ENCODE peak calls at places on chromosomes 16 and 17, in nine cellular contexts. One of them, this sample, is unnamed.

GRCh38 chr17:21039839-21040575 is 2.8 kb downstream of the USP22 start:
- DNase-seq in activated CD4-positive, alpha-beta memory T cell treated with anti-CD3 and anti-CD28 coated beads for 36 hours: peak; percentile 29
- DNase-seq in skeletal muscle cell: no peak
- DNase-seq in HTR-8/SVneo: peak; percentile 74
- DNase-seq in testis: no peak
- DNase-seq in effector memory CD8-positive, alpha-beta T cell: no peak
- DNase-seq in naive thymus-derived CD4-positive, alpha-beta T cell: no peak
- DNase-seq in HT-29: peak; percentile 42
- DNase-seq in HEK293T: peak; percentile 63
- DNase-seq in this sample: no peak

GRCh38 chr17:3635474-3636153 is 436 bp downstream of the SHPK start:
- DNase-seq in HEK293T: peak; percentile 20
- DNase-seq in effector memory CD8-positive, alpha-beta T cell: no peak
- DNase-seq in testis: no peak
- DNase-seq in skeletal muscle cell: no peak
- DNase-seq in activated CD4-positive, alpha-beta memory T cell treated with anti-CD3 and anti-CD28 coated beads for 36 hours: no peak
- DNase-seq in HTR-8/SVneo: no peak
- DNase-seq in naive thymus-derived CD4-positive, alpha-beta T cell: no peak
- DNase-seq in HT-29: peak; percentile 31
- DNase-seq in this sample: no peak

GRCh38 chr17:63445571-63446217 is 412 bp downstream of the CYB561 start:
- DNase-seq in skeletal muscle cell: no peak
- DNase-seq in effector memory CD8-positive, alpha-beta T cell: peak; percentile 80
- DNase-seq in activated CD4-positive, alpha-beta memory T cell treated with anti-CD3 and anti-CD28 coated beads for 36 hours: peak; percentile 73
- DNase-seq in HT-29: peak; percentile 52
- DNase-seq in HTR-8/SVneo: no peak
- DNase-seq in HEK293T: peak; percentile 85
- DNase-seq in testis: no peak
- DNase-seq in naive thymus-derived CD4-positive, alpha-beta T cell: peak; percentile 46
- DNase-seq in this sample: peak; percentile 80

GRCh38 chr16:1870365-1871082 is 1.4 kb downstream of the MEIOB start:
- DNase-seq in HEK293T: no peak
- DNase-seq in skeletal muscle cell: peak; percentile 27
- DNase-seq in naive thymus-derived CD4-positive, alpha-beta T cell: no peak
- DNase-seq in HTR-8/SVneo: peak; percentile 35
- DNase-seq in activated CD4-positive, alpha-beta memory T cell treated with anti-CD3 and anti-CD28 coated beads for 36 hours: no peak
- DNase-seq in HT-29: no peak
- DNase-seq in effector memory CD8-positive, alpha-beta T cell: no peak
- DNase-seq in testis: no peak
- DNase-seq in this sample: no peak

GRCh38 chr17:40793800-40794199 is 6.0 kb downstream of the KRT28 start:
- DNase-seq in HT-29: no peak
- DNase-seq in HEK293T: no peak
- DNase-seq in naive thymus-derived CD4-positive, alpha-beta T cell: no peak
- DNase-seq in skeletal muscle cell: no peak
- DNase-seq in testis: no peak
- DNase-seq in effector memory CD8-positive, alpha-beta T cell: no peak
- DNase-seq in activated CD4-positive, alpha-beta memory T cell treated with anti-CD3 and anti-CD28 coated beads for 36 hours: no peak
- DNase-seq in HTR-8/SVneo: no peak
- DNase-seq in this sample: no peak

GRCh38 chr17:43456661-43457361 is 27.0 kb upstream of the DHX8 start:
- DNase-seq in skeletal muscle cell: no peak
- DNase-seq in HT-29: peak; percentile 82
- DNase-seq in activated CD4-positive, alpha-beta memory T cell treated with anti-CD3 and anti-CD28 coated beads for 36 hours: peak; percentile 15
- DNase-seq in HEK293T: no peak
- DNase-seq in effector memory CD8-positive, alpha-beta T cell: no peak
- DNase-seq in naive thymus-derived CD4-positive, alpha-beta T cell: no peak
- DNase-seq in HTR-8/SVneo: no peak
- DNase-seq in testis: no peak
- DNase-seq in this sample: peak; percentile 63

GRCh38 chr16:57736419-57737281 is 1.1 kb downstream of the KATNB1 start:
- DNase-seq in effector memory CD8-positive, alpha-beta T cell: no peak
- DNase-seq in activated CD4-positive, alpha-beta memory T cell treated with anti-CD3 and anti-CD28 coated beads for 36 hours: peak; percentile 68
- DNase-seq in naive thymus-derived CD4-positive, alpha-beta T cell: no peak
- DNase-seq in HEK293T: peak; percentile 64
- DNase-seq in skeletal muscle cell: peak; percentile 47
- DNase-seq in testis: peak; percentile 71
- DNase-seq in HTR-8/SVneo: peak; percentile 42
- DNase-seq in HT-29: peak; percentile 80
- DNase-seq in this sample: no peak

GRCh38 chr17:29909604-29910003 is 20.4 kb downstream of the SSH2 start:
- DNase-seq in effector memory CD8-positive, alpha-beta T cell: no peak
- DNase-seq in HTR-8/SVneo: no peak
- DNase-seq in HT-29: no peak
- DNase-seq in testis: no peak
- DNase-seq in skeletal muscle cell: no peak
- DNase-seq in HEK293T: no peak
- DNase-seq in naive thymus-derived CD4-positive, alpha-beta T cell: no peak
- DNase-seq in activated CD4-positive, alpha-beta memory T cell treated with anti-CD3 and anti-CD28 coated beads for 36 hours: no peak
- DNase-seq in this sample: no peak

GRCh38 chr16:62190426-62190825 is 154.2 kb upstream of the CDH8 start:
- DNase-seq in naive thymus-derived CD4-positive, alpha-beta T cell: no peak
- DNase-seq in activated CD4-positive, alpha-beta memory T cell treated with anti-CD3 and anti-CD28 coated beads for 36 hours: no peak
- DNase-seq in effector memory CD8-positive, alpha-beta T cell: no peak
- DNase-seq in HEK293T: no peak
- DNase-seq in HT-29: peak; percentile 16
- DNase-seq in skeletal muscle cell: no peak
- DNase-seq in HTR-8/SVneo: no peak
- DNase-seq in testis: peak; percentile 18
- DNase-seq in this sample: no peak

GRCh38 chr16:86383488-86384262 is 126.7 kb upstream of the FOXF1 start:
- DNase-seq in HEK293T: no peak
- DNase-seq in effector memory CD8-positive, alpha-beta T cell: no peak
- DNase-seq in activated CD4-positive, alpha-beta memory T cell treated with anti-CD3 and anti-CD28 coated beads for 36 hours: no peak
- DNase-seq in naive thymus-derived CD4-positive, alpha-beta T cell: no peak
- DNase-seq in skeletal muscle cell: no peak
- DNase-seq in HTR-8/SVneo: no peak
- DNase-seq in HT-29: peak; percentile 31
- DNase-seq in testis: no peak
- DNase-seq in this sample: no peak

GRCh38 chr16:8374032-8374431 is 216.3 kb downstream of the TMEM114 start:
- DNase-seq in testis: no peak
- DNase-seq in activated CD4-positive, alpha-beta memory T cell treated with anti-CD3 and anti-CD28 coated beads for 36 hours: no peak
- DNase-seq in skeletal muscle cell: no peak
- DNase-seq in naive thymus-derived CD4-positive, alpha-beta T cell: no peak
- DNase-seq in HEK293T: no peak
- DNase-seq in effector memory CD8-positive, alpha-beta T cell: no peak
- DNase-seq in HT-29: no peak
- DNase-seq in HTR-8/SVneo: no peak
- DNase-seq in this sample: no peak

GRCh38 chr17:53629188-53629587 is 193.5 kb upstream of the KIF2B start:
- DNase-seq in HTR-8/SVneo: no peak
- DNase-seq in activated CD4-positive, alpha-beta memory T cell treated with anti-CD3 and anti-CD28 coated beads for 36 hours: no peak
- DNase-seq in HT-29: no peak
- DNase-seq in skeletal muscle cell: no peak
- DNase-seq in HEK293T: no peak
- DNase-seq in effector memory CD8-positive, alpha-beta T cell: no peak
- DNase-seq in testis: no peak
- DNase-seq in naive thymus-derived CD4-positive, alpha-beta T cell: no peak
- DNase-seq in this sample: no peak

GRCh38 chr16:68737046-68737729 is at the start of gene CDH1:
- DNase-seq in HT-29: peak; percentile 92
- DNase-seq in effector memory CD8-positive, alpha-beta T cell: peak; percentile 2
- DNase-seq in skeletal muscle cell: no peak
- DNase-seq in testis: peak; percentile 73
- DNase-seq in HEK293T: peak; percentile 60
- DNase-seq in naive thymus-derived CD4-positive, alpha-beta T cell: peak; percentile 11
- DNase-seq in HTR-8/SVneo: no peak
- DNase-seq in activated CD4-positive, alpha-beta memory T cell treated with anti-CD3 and anti-CD28 coated beads for 36 hours: peak; percentile 41
- DNase-seq in this sample: peak; percentile 43

GRCh38 chr17:66275651-66276050 is 26.8 kb upstream of the PRKCA start:
- DNase-seq in effector memory CD8-positive, alpha-beta T cell: no peak
- DNase-seq in testis: no peak
- DNase-seq in HEK293T: no peak
- DNase-seq in naive thymus-derived CD4-positive, alpha-beta T cell: no peak
- DNase-seq in skeletal muscle cell: peak; percentile 96
- DNase-seq in activated CD4-positive, alpha-beta memory T cell treated with anti-CD3 and anti-CD28 coated beads for 36 hours: no peak
- DNase-seq in HT-29: peak; percentile 96
- DNase-seq in HTR-8/SVneo: peak; percentile 95
- DNase-seq in this sample: no peak

GRCh38 chr16:11087691-11088431 is 143.5 kb downstream of the CLEC16A start:
- DNase-seq in HEK293T: no peak
- DNase-seq in skeletal muscle cell: no peak
- DNase-seq in naive thymus-derived CD4-positive, alpha-beta T cell: no peak
- DNase-seq in testis: no peak
- DNase-seq in HTR-8/SVneo: no peak
- DNase-seq in HT-29: no peak
- DNase-seq in effector memory CD8-positive, alpha-beta T cell: no peak
- DNase-seq in activated CD4-positive, alpha-beta memory T cell treated with anti-CD3 and anti-CD28 coated beads for 36 hours: peak; percentile 60
- DNase-seq in this sample: no peak

GRCh38 chr16:87443964-87444363 is 48.9 kb downstream of the ZCCHC14 start:
- DNase-seq in HEK293T: no peak
- DNase-seq in effector memory CD8-positive, alpha-beta T cell: no peak
- DNase-seq in activated CD4-positive, alpha-beta memory T cell treated with anti-CD3 and anti-CD28 coated beads for 36 hours: no peak
- DNase-seq in naive thymus-derived CD4-positive, alpha-beta T cell: no peak
- DNase-seq in HTR-8/SVneo: no peak
- DNase-seq in HT-29: no peak
- DNase-seq in skeletal muscle cell: no peak
- DNase-seq in testis: no peak
- DNase-seq in this sample: no peak

GRCh38 chr16:67215690-67216089 is 11.2 kb upstream of the TMEM208 start:
- DNase-seq in activated CD4-positive, alpha-beta memory T cell treated with anti-CD3 and anti-CD28 coated beads for 36 hours: no peak
- DNase-seq in testis: no peak
- DNase-seq in HTR-8/SVneo: no peak
- DNase-seq in HT-29: no peak
- DNase-seq in HEK293T: no peak
- DNase-seq in effector memory CD8-positive, alpha-beta T cell: no peak
- DNase-seq in skeletal muscle cell: no peak
- DNase-seq in naive thymus-derived CD4-positive, alpha-beta T cell: no peak
- DNase-seq in this sample: no peak

GRCh38 chr17:68733241-68734176 is 132.3 kb upstream of the FAM20A start:
- DNase-seq in testis: peak; percentile 81
- DNase-seq in HT-29: no peak
- DNase-seq in effector memory CD8-positive, alpha-beta T cell: no peak
- DNase-seq in HEK293T: no peak
- DNase-seq in activated CD4-positive, alpha-beta memory T cell treated with anti-CD3 and anti-CD28 coated beads for 36 hours: no peak
- DNase-seq in skeletal muscle cell: no peak
- DNase-seq in HTR-8/SVneo: no peak
- DNase-seq in naive thymus-derived CD4-positive, alpha-beta T cell: no peak
- DNase-seq in this sample: no peak

GRCh38 chr16:76906552-76906951 is 284.4 kb upstream of the MON1B start:
- DNase-seq in HEK293T: no peak
- DNase-seq in HT-29: no peak
- DNase-seq in testis: no peak
- DNase-seq in HTR-8/SVneo: no peak
- DNase-seq in skeletal muscle cell: no peak
- DNase-seq in activated CD4-positive, alpha-beta memory T cell treated with anti-CD3 and anti-CD28 coated beads for 36 hours: no peak
- DNase-seq in effector memory CD8-positive, alpha-beta T cell: no peak
- DNase-seq in naive thymus-derived CD4-positive, alpha-beta T cell: no peak
- DNase-seq in this sample: no peak

This sample was measured in glutamatergic neuron.